ENCODE peak calls at places on chromosomes 3 and 15, in five cellular contexts. One of them, this sample, is unnamed.

GRCh38 chr3:102106421-102107097 is 257.2 kb downstream of the NFKBIZ start:
- DNase-seq in astrocyte: peak
- DNase-seq in fibroblast of lung: peak
- DNase-seq in A673: no peak
- DNase-seq in fibroblast of mammary gland: peak
- DNase-seq in this sample: peak

GRCh38 chr15:32922541-32922940 is 204.7 kb downstream of the GREM1 start:
- DNase-seq in fibroblast of mammary gland: no peak
- DNase-seq in astrocyte: no peak
- DNase-seq in fibroblast of lung: no peak
- DNase-seq in A673: no peak
- DNase-seq in this sample: no peak

GRCh38 chr3:47994180-47994579 is 22.0 kb downstream of the MAP4 start:
- DNase-seq in astrocyte: no peak
- DNase-seq in A673: no peak
- DNase-seq in fibroblast of mammary gland: no peak
- DNase-seq in fibroblast of lung: no peak
- DNase-seq in this sample: no peak

GRCh38 chr3:156772588-156773206 is 53.5 kb upstream of the LEKR1 start:
- DNase-seq in fibroblast of lung: peak
- DNase-seq in astrocyte: no peak
- DNase-seq in fibroblast of mammary gland: peak
- DNase-seq in A673: no peak
- DNase-seq in this sample: peak

GRCh38 chr15:73318463-73319351 is 50.1 kb downstream of the HCN4 start:
- DNase-seq in A673: peak
- DNase-seq in astrocyte: no peak
- DNase-seq in fibroblast of mammary gland: peak
- DNase-seq in fibroblast of lung: peak
- DNase-seq in this sample: no peak

GRCh38 chr3:50652709-50653108 is 22.0 kb upstream of the DOCK3 start:
- DNase-seq in A673: no peak
- DNase-seq in astrocyte: no peak
- DNase-seq in fibroblast of lung: no peak
- DNase-seq in fibroblast of mammary gland: peak
- DNase-seq in this sample: no peak

GRCh38 chr3:183006396-183007002 is 26.2 kb upstream of the DCUN1D1 start:
- DNase-seq in fibroblast of mammary gland: no peak
- DNase-seq in astrocyte: no peak
- DNase-seq in fibroblast of lung: no peak
- DNase-seq in A673: no peak
- DNase-seq in this sample: no peak

GRCh38 chr3:86244897-86245296 is 746.1 kb downstream of the VGLL3 start:
- DNase-seq in A673: no peak
- DNase-seq in fibroblast of lung: no peak
- DNase-seq in astrocyte: no peak
- DNase-seq in fibroblast of mammary gland: no peak
- DNase-seq in this sample: no peak

GRCh38 chr15:20358781-20359414 is 182.7 kb downstream of the GOLGA6L6 start:
- DNase-seq in astrocyte: no peak
- DNase-seq in fibroblast of lung: no peak
- DNase-seq in A673: no peak
- DNase-seq in fibroblast of mammary gland: no peak
- DNase-seq in this sample: no peak

GRCh38 chr15:42931702-42932486 is 11.3 kb upstream of the TTBK2 start:
- DNase-seq in fibroblast of mammary gland: no peak
- DNase-seq in astrocyte: no peak
- DNase-seq in A673: no peak
- DNase-seq in fibroblast of lung: no peak
- DNase-seq in this sample: no peak

GRCh38 chr3:22612927-22613326 is 590.2 kb upstream of the UBE2E2 start:
- DNase-seq in fibroblast of mammary gland: no peak
- DNase-seq in fibroblast of lung: no peak
- DNase-seq in A673: no peak
- DNase-seq in astrocyte: no peak
- DNase-seq in this sample: no peak

GRCh38 chr3:70990723-70991122 is 592.8 kb downstream of the FOXP1 start:
- DNase-seq in fibroblast of mammary gland: peak
- DNase-seq in fibroblast of lung: peak
- DNase-seq in astrocyte: peak
- DNase-seq in A673: no peak
- DNase-seq in this sample: no peak

GRCh38 chr15:56524915-56525314 is 60.0 kb upstream of the MNS1 start:
- DNase-seq in fibroblast of mammary gland: peak
- DNase-seq in astrocyte: peak
- DNase-seq in A673: peak
- DNase-seq in fibroblast of lung: peak
- DNase-seq in this sample: peak

GRCh38 chr15:70569139-70569717 is 194.1 kb downstream of the UACA start:
- DNase-seq in A673: peak
- DNase-seq in fibroblast of lung: peak
- DNase-seq in astrocyte: peak
- DNase-seq in fibroblast of mammary gland: peak
- DNase-seq in this sample: peak

GRCh38 chr3:194261581-194262063 is 89.5 kb downstream of the CPN2 start:
- DNase-seq in A673: no peak
- DNase-seq in astrocyte: no peak
- DNase-seq in fibroblast of lung: no peak
- DNase-seq in fibroblast of mammary gland: no peak
- DNase-seq in this sample: no peak

GRCh38 chr3:142447308-142447851 is 457 bp downstream of the XRN1 start:
- DNase-seq in fibroblast of mammary gland: peak
- DNase-seq in fibroblast of lung: peak
- DNase-seq in A673: peak
- DNase-seq in astrocyte: peak
- DNase-seq in this sample: peak

GRCh38 chr3:57256844-57257243 is 29.3 kb downstream of the APPL1 start:
- DNase-seq in fibroblast of mammary gland: no peak
- DNase-seq in A673: no peak
- DNase-seq in astrocyte: no peak
- DNase-seq in fibroblast of lung: no peak
- DNase-seq in this sample: no peak

GRCh38 chr3:167913218-167913902 is 177.8 kb downstream of the SERPINI1 start:
- DNase-seq in fibroblast of lung: peak
- DNase-seq in fibroblast of mammary gland: peak
- DNase-seq in astrocyte: peak
- DNase-seq in A673: peak
- DNase-seq in this sample: peak

GRCh38 chr3:15217841-15218267 is 11.8 kb downstream of the CAPN7 start:
- DNase-seq in fibroblast of lung: no peak
- DNase-seq in A673: no peak
- DNase-seq in fibroblast of mammary gland: no peak
- DNase-seq in astrocyte: no peak
- DNase-seq in this sample: no peak

GRCh38 chr3:99213019-99213418 is 311.5 kb upstream of the DCBLD2 start:
- DNase-seq in fibroblast of mammary gland: no peak
- DNase-seq in astrocyte: no peak
- DNase-seq in A673: no peak
- DNase-seq in fibroblast of lung: no peak
- DNase-seq in this sample: no peak

GRCh38 chr3:4821975-4822374 is 157.3 kb upstream of the BHLHE40 start:
- DNase-seq in fibroblast of lung: no peak
- DNase-seq in A673: no peak
- DNase-seq in fibroblast of mammary gland: no peak
- DNase-seq in astrocyte: no peak
- DNase-seq in this sample: no peak

GRCh38 chr3:107797586-107797985 is 274.8 kb downstream of the BBX start:
- DNase-seq in fibroblast of lung: peak
- DNase-seq in astrocyte: peak
- DNase-seq in fibroblast of mammary gland: no peak
- DNase-seq in A673: no peak
- DNase-seq in this sample: peak

GRCh38 chr3:146715176-146715575 is 110.0 kb upstream of the PLSCR5 start:
- DNase-seq in fibroblast of mammary gland: peak
- DNase-seq in astrocyte: peak
- DNase-seq in A673: peak
- DNase-seq in fibroblast of lung: peak
- DNase-seq in this sample: peak

GRCh38 chr15:35690698-35691116 is 144.7 kb upstream of the DPH6 start:
- DNase-seq in fibroblast of lung: peak
- DNase-seq in A673: no peak
- DNase-seq in fibroblast of mammary gland: peak
- DNase-seq in astrocyte: peak
- DNase-seq in this sample: peak

GRCh38 chr3:55434789-55435188 is 52.3 kb downstream of the WNT5A start:
- DNase-seq in fibroblast of mammary gland: peak
- DNase-seq in fibroblast of lung: no peak
- DNase-seq in astrocyte: no peak
- DNase-seq in A673: peak
- DNase-seq in this sample: peak

GRCh38 chr3:171813897-171814460 is 3.7 kb upstream of the PLD1 start:
- DNase-seq in fibroblast of mammary gland: peak
- DNase-seq in fibroblast of lung: peak
- DNase-seq in A673: no peak
- DNase-seq in astrocyte: peak
- DNase-seq in this sample: peak
- TF ChIP-seq CTCF in fibroblast of mammary gland: no peak
- TF ChIP-seq CTCF in fibroblast of lung: no peak
- TF ChIP-seq CTCF in A673: no peak
- TF ChIP-seq CTCF in astrocyte: no peak
- TF ChIP-seq CTCF in this sample: no peak

GRCh38 chr3:94070341-94070911 is 7.6 kb downstream of the NSUN3 start:
- DNase-seq in astrocyte: no peak
- DNase-seq in A673: no peak
- DNase-seq in fibroblast of mammary gland: no peak
- DNase-seq in fibroblast of lung: no peak
- DNase-seq in this sample: no peak
- H3K4me3 ChIP-seq in astrocyte: no peak
- H3K4me3 ChIP-seq in A673: no peak
- H3K4me3 ChIP-seq in fibroblast of mammary gland: no peak
- H3K4me3 ChIP-seq in fibroblast of lung: no peak
- H3K4me3 ChIP-seq in this sample: no peak

GRCh38 chr3:127747751-127748521 is 74.4 kb downstream of the MGLL start:
- DNase-seq in astrocyte: peak
- DNase-seq in fibroblast of mammary gland: peak
- DNase-seq in A673: no peak
- DNase-seq in fibroblast of lung: peak
- DNase-seq in this sample: peak
- TF ChIP-seq CTCF in astrocyte: no peak
- TF ChIP-seq CTCF in fibroblast of mammary gland: peak
- TF ChIP-seq CTCF in A673: no peak
- TF ChIP-seq CTCF in fibroblast of lung: no peak
- TF ChIP-seq CTCF in this sample: peak

GRCh38 chr15:101568821-101569555 is 79.5 kb upstream of the PCSK6 start:
- DNase-seq in fibroblast of mammary gland: no peak
- DNase-seq in fibroblast of lung: no peak
- DNase-seq in A673: no peak
- DNase-seq in astrocyte: no peak
- DNase-seq in this sample: no peak

GRCh38 chr15:101567089-101567488 is 77.6 kb upstream of the PCSK6 start:
- DNase-seq in astrocyte: no peak
- DNase-seq in A673: no peak
- DNase-seq in fibroblast of mammary gland: no peak
- DNase-seq in fibroblast of lung: no peak
- DNase-seq in this sample: no peak

GRCh38 chr15:101565377-101565776 is 75.9 kb upstream of the PCSK6 start:
- DNase-seq in fibroblast of mammary gland: no peak
- DNase-seq in A673: no peak
- DNase-seq in fibroblast of lung: no peak
- DNase-seq in astrocyte: no peak
- DNase-seq in this sample: no peak

GRCh38 chr15:101568304-101568703 is 78.8 kb upstream of the PCSK6 start:
- DNase-seq in fibroblast of mammary gland: no peak
- DNase-seq in fibroblast of lung: peak
- DNase-seq in A673: no peak
- DNase-seq in astrocyte: peak
- DNase-seq in this sample: no peak

DNA sequence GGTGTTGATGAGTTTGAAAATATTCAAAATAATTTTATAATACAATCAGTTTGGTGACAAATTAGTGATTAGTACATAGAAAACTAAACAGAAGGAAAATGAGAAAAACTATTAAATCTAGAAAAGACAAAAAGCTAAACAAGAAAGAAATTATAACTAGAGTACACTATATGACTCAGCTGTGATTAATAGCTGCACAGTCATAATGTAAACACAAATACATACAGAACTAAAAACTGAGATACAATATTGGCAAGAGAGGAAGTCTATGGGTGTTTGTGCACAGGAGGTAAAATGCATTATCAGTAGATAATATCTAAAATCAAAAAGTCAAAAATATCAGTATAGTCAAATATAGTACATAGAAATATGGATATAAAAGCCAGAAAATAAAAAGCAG is 80.7 kb upstream of the PCSK6 start:
- DNase-seq in astrocyte: no peak
- DNase-seq in A673: no peak
- DNase-seq in fibroblast of mammary gland: peak
- DNase-seq in fibroblast of lung: no peak
- DNase-seq in this sample: no peak
- H3K4me3 ChIP-seq in astrocyte: no peak
- H3K4me3 ChIP-seq in A673: no peak
- H3K4me3 ChIP-seq in fibroblast of mammary gland: no peak
- H3K4me3 ChIP-seq in fibroblast of lung: no peak
- H3K4me3 ChIP-seq in this sample: no peak

GRCh38 chr3:36904641-36905040 is 40.2 kb downstream of the TRANK1 start:
- DNase-seq in fibroblast of lung: peak
- DNase-seq in astrocyte: no peak
- DNase-seq in A673: no peak
- DNase-seq in fibroblast of mammary gland: peak
- DNase-seq in this sample: peak
- TF ChIP-seq CTCF in fibroblast of lung: peak
- TF ChIP-seq CTCF in astrocyte: no peak
- TF ChIP-seq CTCF in A673: peak
- TF ChIP-seq CTCF in fibroblast of mammary gland: peak
- TF ChIP-seq CTCF in this sample: peak

DNA sequence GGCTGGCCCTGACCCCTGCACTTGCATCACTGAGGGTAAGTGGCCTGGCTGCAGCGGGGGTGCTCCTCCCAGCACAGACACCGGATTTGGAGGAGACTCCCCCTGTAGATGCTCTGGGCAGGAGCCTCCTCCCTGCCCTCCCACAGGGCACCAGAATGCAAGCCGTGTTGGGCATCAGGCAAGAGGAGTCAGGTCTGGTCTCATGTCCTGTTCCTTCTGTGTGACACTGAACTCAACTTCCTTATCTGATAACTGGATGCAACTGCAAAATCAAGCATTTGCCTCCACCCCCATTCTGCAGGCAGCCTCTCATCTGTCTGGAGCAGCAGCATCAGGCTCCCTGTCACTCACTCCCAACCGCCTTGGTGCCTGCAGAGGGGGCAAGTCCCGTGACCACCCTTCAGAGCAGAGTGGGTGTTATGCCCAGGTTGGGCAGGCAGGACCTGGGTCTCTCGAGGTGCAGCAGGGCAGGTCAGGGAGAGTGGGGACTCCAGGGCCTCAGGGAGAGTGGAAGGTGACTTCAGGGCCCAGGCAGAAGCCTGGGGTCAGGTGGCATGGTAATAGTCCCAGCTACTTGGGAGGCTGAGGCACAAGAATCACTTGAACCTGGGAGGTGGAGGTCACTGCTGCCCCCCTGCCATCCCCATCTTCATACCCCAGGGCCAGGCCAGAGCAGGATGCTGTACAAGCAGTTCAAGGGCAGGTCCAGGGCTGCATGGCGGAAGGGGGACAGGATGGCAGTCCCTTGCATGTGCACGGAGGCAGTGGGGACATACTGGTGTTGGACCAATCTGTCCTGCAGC is 10.5 kb upstream of the RPL29 start:
- DNase-seq in fibroblast of lung: no peak
- DNase-seq in A673: no peak
- DNase-seq in fibroblast of mammary gland: no peak
- DNase-seq in astrocyte: no peak
- DNase-seq in this sample: no peak
- H3K4me3 ChIP-seq in fibroblast of lung: no peak
- H3K4me3 ChIP-seq in A673: no peak
- H3K4me3 ChIP-seq in fibroblast of mammary gland: no peak
- H3K4me3 ChIP-seq in astrocyte: no peak
- H3K4me3 ChIP-seq in this sample: no peak

GRCh38 chr3:187281191-187281714 is 10.3 kb downstream of the MASP1 start:
- DNase-seq in fibroblast of mammary gland: peak
- DNase-seq in astrocyte: peak
- DNase-seq in fibroblast of lung: peak
- DNase-seq in A673: no peak
- DNase-seq in this sample: peak
- TF ChIP-seq CTCF in fibroblast of mammary gland: peak
- TF ChIP-seq CTCF in astrocyte: no peak
- TF ChIP-seq CTCF in fibroblast of lung: peak
- TF ChIP-seq CTCF in A673: no peak
- TF ChIP-seq CTCF in this sample: peak

This sample was measured in fibroblast of the aortic adventitia.